ENCODE peak calls at places on chromosome 5, in five cellular contexts. Q is fibroblast of pulmonary artery, I is HCT116, S is ovary, P is IMR-90. N is an unnamed sample.

GRCh38 chr5:151095341-151096000 is 14.6 kb upstream of the TNIP1 start:
- DNase-seq in P (no peak), I (no peak), S (peak), Q (peak), N (no peak)

GRCh38 chr5:171313481-171314206 is 4.6 kb downstream of the TLX3 start:
- DNase-seq in Q (no peak), S (no peak), P (no peak), I (no peak), N (no peak)

GRCh38 chr5:9549941-9550340 is 4.1 kb upstream of the SEMA5A start:
- DNase-seq in S (no peak), I (no peak), P (peak), Q (no peak), N (no peak)

GRCh38 chr5:140169410-140169809 is 5.6 kb upstream of the CYSTM1 start:
- DNase-seq in Q (peak), S (no peak), I (no peak), P (no peak), N (no peak)

GRCh38 chr5:66713998-66714397 is 117.8 kb downstream of the MAST4 start:
- DNase-seq in P (no peak), S (peak), I (peak), Q (peak), N (no peak)

GRCh38 chr5:142806769-142807377 is 36.7 kb downstream of the ARHGAP26 start:
- DNase-seq in S (no peak), Q (no peak), I (no peak), P (no peak), N (no peak)

GRCh38 chr5:59584858-59585846 is 308.4 kb downstream of the PDE4D start:
- DNase-seq in Q (no peak), S (no peak), I (no peak), P (no peak), N (no peak)

GRCh38 chr5:125274938-125275759 is 528.7 kb upstream of the ZNF608 start:
- DNase-seq in I (no peak), S (no peak), Q (peak), P (peak), N (peak)

GRCh38 chr5:31186672-31187267 is 6.7 kb upstream of the CDH6 start:
- DNase-seq in S (no peak), P (peak), I (peak), Q (peak), N (no peak)

GRCh38 chr5:57857696-57858095 is 375.1 kb upstream of the ACTBL2 start:
- DNase-seq in P (no peak), Q (no peak), S (no peak), I (no peak), N (no peak)

GRCh38 chr5:69367697-69368279 is 1.5 kb downstream of the AK6 start:
- DNase-seq in P (no peak), S (no peak), I (no peak), Q (no peak), N (peak)

GRCh38 chr5:109681763-109682162 is 8.0 kb upstream of the MAN2A1 start:
- DNase-seq in Q (no peak), I (no peak), S (no peak), P (no peak), N (no peak)

GRCh38 chr5:78509884-78510769 is 138.4 kb downstream of the LHFPL2 start:
- DNase-seq in Q (peak), S (no peak), P (no peak), I (no peak), N (peak)

GRCh38 chr5:141223112-141223783 is at the start of gene PCDHB14:
- DNase-seq in Q (peak), I (peak), S (no peak), P (peak), N (peak)

GRCh38 chr5:4777435-4777834 is 362.7 kb upstream of the ADAMTS16 start:
- DNase-seq in S (no peak), I (no peak), Q (no peak), P (no peak), N (no peak)

GRCh38 chr5:169534311-169534880 is 49.2 kb upstream of the SPDL1 start:
- DNase-seq in S (no peak), P (no peak), Q (no peak), I (no peak), N (no peak)

GRCh38 chr5:68699966-68700365 is 393.8 kb upstream of the SLC30A5 start:
- DNase-seq in Q (no peak), P (no peak), I (no peak), S (no peak), N (no peak)

GRCh38 chr5:69007726-69008368 is 86.0 kb upstream of the SLC30A5 start:
- DNase-seq in S (peak), Q (peak), I (peak), P (peak), N (peak)

GRCh38 chr5:157286761-157287211 is 20.9 kb downstream of the CYFIP2 start:
- DNase-seq in Q (no peak), S (no peak), P (no peak), I (no peak), N (no peak)

GRCh38 chr5:149143470-149143869 is 2.2 kb downstream of the ABLIM3 start:
- DNase-seq in P (peak), S (peak), I (no peak), Q (peak), N (no peak)

GRCh38 chr5:163172540-163173337 is 264.7 kb upstream of the CCNG1 start:
- DNase-seq in I (no peak), P (no peak), Q (no peak), S (no peak), N (no peak)

DNA sequence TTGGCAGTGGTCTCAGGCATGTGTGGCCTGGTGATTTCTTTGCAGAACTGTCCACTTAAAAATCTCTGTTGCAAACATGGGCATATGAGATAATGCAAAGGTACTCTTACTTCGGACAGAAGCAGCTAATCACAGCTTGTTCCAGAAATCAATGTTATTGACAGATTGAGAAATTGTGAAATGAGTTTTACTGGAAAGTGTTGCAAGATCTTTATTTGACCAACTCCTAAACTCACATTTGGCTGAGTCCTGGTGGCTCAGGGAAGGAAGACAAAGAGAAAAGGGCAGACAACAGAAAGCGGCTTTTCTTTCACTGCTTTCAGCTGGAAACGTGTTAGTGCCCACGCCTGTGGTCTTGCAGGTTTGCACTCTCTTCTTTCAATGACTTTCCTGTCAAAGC is 586.2 kb downstream of the LRRC70 start:
- DNase-seq in S (no peak), I (no peak), Q (no peak), P (no peak), N (no peak)
- H3K4me3 ChIP-seq in S (no peak), I (no peak), Q (no peak), P (no peak), N (no peak)

GRCh38 chr5:145483211-145483610 is 351.9 kb downstream of the PRELID2 start:
- DNase-seq in I (no peak), S (no peak), Q (peak), P (peak), N (no peak)
- H3K4me3 ChIP-seq in I (no peak), S (no peak), Q (no peak), P (no peak), N (no peak)

GRCh38 chr5:3593771-3594513 is 1.7 kb upstream of the IRX1 start:
- DNase-seq in S (no peak), Q (no peak), P (no peak), I (no peak), N (no peak)
- H3K4me3 ChIP-seq in S (no peak), Q (no peak), P (no peak), I (no peak), N (no peak)

DNA sequence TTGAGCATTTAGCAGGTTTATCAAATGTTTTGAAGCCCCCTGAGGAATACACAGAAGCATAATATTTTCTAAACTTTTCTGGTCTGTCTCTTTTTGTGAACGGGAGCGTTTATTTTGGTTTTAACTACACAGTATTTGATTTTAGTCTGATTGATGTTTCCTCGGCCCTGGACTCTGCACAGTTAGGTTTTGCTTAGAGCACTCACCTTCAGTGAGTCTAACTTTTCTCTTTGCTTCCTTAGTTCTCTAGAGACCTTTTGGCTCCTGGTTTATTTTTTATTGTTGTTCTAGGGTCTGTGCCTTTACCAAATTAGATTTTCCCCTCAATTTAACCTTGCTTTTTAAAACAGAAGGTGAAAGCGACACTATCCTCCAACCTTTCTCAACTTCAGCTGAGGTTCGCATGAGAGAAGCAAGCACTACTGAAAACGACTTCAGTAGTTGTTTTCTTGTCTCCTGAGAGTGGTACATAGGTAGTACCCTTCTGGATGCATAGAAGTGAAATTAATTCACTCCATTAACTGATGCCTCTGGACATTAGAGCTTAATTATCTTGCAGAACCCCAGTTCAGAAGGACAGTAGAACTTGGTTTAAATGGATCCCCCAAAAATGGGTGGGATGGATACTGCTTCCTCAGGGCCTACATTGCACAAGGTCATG is 166.7 kb upstream of the ELL2 start:
- DNase-seq in I (no peak), S (no peak), Q (no peak), P (no peak), N (no peak)
- H3K4me3 ChIP-seq in I (no peak), S (no peak), Q (no peak), P (no peak), N (no peak)

GRCh38 chr5:132479073-132479811 is 11.3 kb downstream of the IRF1 start:
- DNase-seq in I (no peak), P (no peak), S (no peak), Q (no peak), N (no peak)

GRCh38 chr5:132475939-132476852 is 14.4 kb downstream of the IRF1 start:
- DNase-seq in P (no peak), I (no peak), S (no peak), Q (no peak), N (no peak)

GRCh38 chr5:132478498-132478855 is 12.1 kb downstream of the IRF1 start:
- DNase-seq in I (no peak), S (no peak), Q (no peak), P (no peak), N (no peak)

GRCh38 chr5:132476853-132477729 is 13.5 kb downstream of the IRF1 start:
- DNase-seq in P (no peak), Q (no peak), S (no peak), I (no peak), N (no peak)

GRCh38 chr5:132477784-132478497 is 12.6 kb downstream of the IRF1 start:
- DNase-seq in Q (no peak), I (no peak), P (no peak), S (no peak), N (no peak)
- H3K4me3 ChIP-seq in Q (no peak), I (no peak), P (no peak), S (no peak), N (no peak)

GRCh38 chr5:13470975-13471374 is 473.5 kb downstream of the DNAH5 start:
- DNase-seq in I (no peak), Q (no peak), P (no peak), S (no peak), N (no peak)

GRCh38 chr5:13470256-13470655 is 474.2 kb downstream of the DNAH5 start:
- DNase-seq in S (no peak), P (no peak), I (no peak), Q (no peak), N (no peak)

GRCh38 chr5:13477118-13477737 is 467.3 kb downstream of the DNAH5 start:
- DNase-seq in Q (peak), P (peak), I (no peak), S (no peak), N (no peak)

DNA sequence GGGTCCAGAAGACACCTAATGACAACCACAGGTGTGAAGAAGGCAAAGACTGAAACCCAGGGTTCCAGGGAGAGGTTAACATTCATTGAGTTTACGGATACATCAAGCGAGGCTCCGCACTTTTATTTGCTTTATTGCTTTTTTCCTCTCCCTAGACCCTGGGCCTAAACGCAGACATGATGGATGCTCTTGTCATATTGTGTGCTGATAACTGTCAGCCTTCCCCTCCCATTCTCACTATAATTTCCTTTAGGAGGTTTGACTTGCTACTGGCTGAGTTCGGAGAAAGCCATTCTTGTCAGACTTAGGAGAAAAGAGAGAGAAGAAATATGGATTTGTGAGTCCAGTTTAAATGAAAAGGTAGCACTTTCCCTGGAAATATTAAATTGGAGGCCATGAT is 471.7 kb downstream of the DNAH5 start:
- DNase-seq in Q (no peak), P (no peak), I (no peak), S (no peak), N (no peak)
- H3K4me3 ChIP-seq in Q (no peak), P (no peak), I (no peak), S (no peak), N (no peak)

GRCh38 chr5:94057217-94057616 is 315.8 kb upstream of the POU5F2 start:
- DNase-seq in P (no peak), S (no peak), I (no peak), Q (no peak), N (no peak)

GRCh38 chr5:94057655-94058054 is 316.3 kb upstream of the POU5F2 start:
- DNase-seq in Q (no peak), P (no peak), S (no peak), I (no peak), N (no peak)
- H3K4me3 ChIP-seq in Q (no peak), P (no peak), S (no peak), I (no peak), N (no peak)